ENCODE peak calls at places on chromosomes 1 and 21, in four cellular contexts. One of them, this sample, is unnamed.

GRCh38 chr1:168717906-168718891 is 10.8 kb downstream of the DPT start:
- DNase-seq in keratinocyte: no peak
- DNase-seq in Panc1: no peak
- DNase-seq in breast epithelium: no peak
- DNase-seq in this sample: no peak

GRCh38 chr1:3033795-3034100 is 12.5 kb downstream of the ACTRT2 start:
- DNase-seq in Panc1: no peak
- DNase-seq in keratinocyte: no peak
- DNase-seq in breast epithelium: no peak
- DNase-seq in this sample: no peak

GRCh38 chr1:93034397-93034796 is 44.7 kb upstream of the MTF2 start:
- DNase-seq in breast epithelium: no peak
- DNase-seq in Panc1: no peak
- DNase-seq in keratinocyte: no peak
- DNase-seq in this sample: no peak

GRCh38 chr1:96361961-96362360 is 359.6 kb upstream of the PTBP2 start:
- DNase-seq in Panc1: no peak
- DNase-seq in breast epithelium: no peak
- DNase-seq in keratinocyte: no peak
- DNase-seq in this sample: no peak

GRCh38 chr21:31151682-31152081 is 113.4 kb upstream of the KRTAP19-8 start:
- DNase-seq in keratinocyte: no peak
- DNase-seq in breast epithelium: no peak
- DNase-seq in Panc1: no peak
- DNase-seq in this sample: no peak

GRCh38 chr21:28186604-28187003 is 806.1 kb downstream of the LTN1 start:
- DNase-seq in Panc1: no peak
- DNase-seq in breast epithelium: no peak
- DNase-seq in keratinocyte: no peak
- DNase-seq in this sample: no peak

GRCh38 chr21:40853956-40854688 is 7.2 kb upstream of the DSCAM start:
- DNase-seq in keratinocyte: no peak
- DNase-seq in Panc1: no peak
- DNase-seq in breast epithelium: no peak
- DNase-seq in this sample: no peak

GRCh38 chr1:79982218-79982617 is 975.7 kb upstream of the ADGRL4 start:
- DNase-seq in breast epithelium: peak; percentile 57
- DNase-seq in Panc1: no peak
- DNase-seq in keratinocyte: no peak
- DNase-seq in this sample: no peak

GRCh38 chr1:154849645-154850131 is 20.4 kb downstream of the KCNN3 start:
- DNase-seq in Panc1: no peak
- DNase-seq in breast epithelium: no peak
- DNase-seq in keratinocyte: no peak
- DNase-seq in this sample: no peak

GRCh38 chr1:14940285-14940890 is 213.2 kb upstream of the TMEM51 start:
- DNase-seq in breast epithelium: no peak
- DNase-seq in keratinocyte: no peak
- DNase-seq in Panc1: no peak
- DNase-seq in this sample: no peak

GRCh38 chr1:201656670-201657032 is 117.7 kb downstream of the NAV1 start:
- DNase-seq in breast epithelium: no peak
- DNase-seq in Panc1: no peak
- DNase-seq in keratinocyte: no peak
- DNase-seq in this sample: no peak

GRCh38 chr1:79040424-79041089 is 34.0 kb upstream of the ADGRL4 start:
- DNase-seq in breast epithelium: no peak
- DNase-seq in Panc1: no peak
- DNase-seq in keratinocyte: no peak
- DNase-seq in this sample: no peak

GRCh38 chr1:51044199-51044598 is 57.8 kb upstream of the C1orf185 start:
- DNase-seq in keratinocyte: no peak
- DNase-seq in breast epithelium: no peak
- DNase-seq in Panc1: no peak
- DNase-seq in this sample: no peak

GRCh38 chr1:87077959-87078673 is 163.7 kb downstream of the HS2ST1 start:
- DNase-seq in breast epithelium: no peak
- DNase-seq in keratinocyte: no peak
- DNase-seq in Panc1: no peak
- DNase-seq in this sample: no peak

GRCh38 chr1:27057389-27057788 is 44.7 kb upstream of the TENT5B start:
- DNase-seq in Panc1: no peak
- DNase-seq in keratinocyte: no peak
- DNase-seq in breast epithelium: no peak
- DNase-seq in this sample: no peak

GRCh38 chr1:119713039-119713537 is 1.4 kb downstream of the PHGDH start:
- DNase-seq in breast epithelium: no peak
- DNase-seq in keratinocyte: no peak
- DNase-seq in Panc1: no peak
- DNase-seq in this sample: no peak

GRCh38 chr1:216533786-216534185 is 110.5 kb upstream of the USH2A start:
- DNase-seq in Panc1: no peak
- DNase-seq in breast epithelium: no peak
- DNase-seq in keratinocyte: no peak
- DNase-seq in this sample: no peak

GRCh38 chr1:11697893-11698210 is 6.3 kb downstream of the DRAXIN start:
- DNase-seq in breast epithelium: no peak
- DNase-seq in keratinocyte: no peak
- DNase-seq in Panc1: no peak
- DNase-seq in this sample: no peak

GRCh38 chr1:112803906-112804762 is 89.0 kb upstream of the PPM1J start:
- DNase-seq in Panc1: peak; percentile 43
- DNase-seq in keratinocyte: no peak
- DNase-seq in breast epithelium: peak; percentile 72
- DNase-seq in this sample: no peak

GRCh38 chr1:95311762-95312161 is 77.8 kb downstream of the RWDD3 start:
- DNase-seq in breast epithelium: no peak
- DNase-seq in Panc1: no peak
- DNase-seq in keratinocyte: no peak
- DNase-seq in this sample: no peak

GRCh38 chr1:975896-976683 is 5.8 kb downstream of the PERM1 start:
- DNase-seq in breast epithelium: peak; percentile 77
- DNase-seq in Panc1: no peak
- DNase-seq in keratinocyte: no peak
- DNase-seq in this sample: no peak

GRCh38 chr1:84997667-84998600 is 1.0 kb upstream of the MCOLN2 start:
- DNase-seq in Panc1: no peak
- DNase-seq in keratinocyte: no peak
- DNase-seq in breast epithelium: no peak
- DNase-seq in this sample: no peak

GRCh38 chr1:108972941-108973340 is 9.7 kb upstream of the CLCC1 start:
- DNase-seq in Panc1: no peak
- DNase-seq in breast epithelium: no peak
- DNase-seq in keratinocyte: no peak
- DNase-seq in this sample: no peak

GRCh38 chr1:42886800-42887199 is 40.4 kb downstream of the ZNF691 start:
- DNase-seq in Panc1: no peak
- DNase-seq in keratinocyte: no peak
- DNase-seq in breast epithelium: no peak
- DNase-seq in this sample: no peak

GRCh38 chr1:172605641-172606040 is 53.3 kb upstream of the FASLG start:
- DNase-seq in breast epithelium: no peak
- DNase-seq in Panc1: no peak
- DNase-seq in keratinocyte: no peak
- DNase-seq in this sample: no peak

GRCh38 chr1:165943198-165943597 is 115.8 kb downstream of the UCK2 start:
- DNase-seq in breast epithelium: no peak
- DNase-seq in keratinocyte: no peak
- DNase-seq in Panc1: no peak
- DNase-seq in this sample: no peak

GRCh38 chr1:208641881-208642280 is 397.7 kb upstream of the PLXNA2 start:
- DNase-seq in Panc1: no peak
- DNase-seq in keratinocyte: no peak
- DNase-seq in breast epithelium: no peak
- DNase-seq in this sample: no peak

GRCh38 chr1:240794061-240794843 is 182.3 kb upstream of the GREM2 start:
- DNase-seq in breast epithelium: no peak
- DNase-seq in keratinocyte: no peak
- DNase-seq in Panc1: no peak
- DNase-seq in this sample: no peak

DNA sequence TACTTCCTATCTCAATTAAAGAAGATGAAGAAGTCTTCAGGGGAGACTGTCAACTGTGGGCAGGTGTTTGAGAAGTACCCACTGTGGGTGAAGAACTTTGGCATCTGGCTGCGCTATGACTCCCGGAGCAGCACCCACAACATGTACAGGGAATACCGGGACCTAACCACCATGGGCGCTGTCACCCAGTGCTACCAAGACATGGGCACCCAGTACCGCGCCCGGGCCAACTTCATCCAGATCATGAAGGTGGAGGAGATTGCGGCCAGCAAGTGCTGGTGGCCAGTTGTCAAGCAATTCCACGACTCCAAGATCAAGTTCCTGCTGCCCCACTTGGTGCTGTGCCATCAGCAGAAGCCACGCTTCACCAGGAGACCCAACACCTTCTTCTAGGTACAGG is 15.5 kb upstream of the RNF19B start:
- DNase-seq in breast epithelium: no peak
- DNase-seq in keratinocyte: no peak
- DNase-seq in Panc1: no peak
- DNase-seq in this sample: no peak
- H3K27ac ChIP-seq in breast epithelium: no peak overlapping the region
- H3K27ac ChIP-seq in keratinocyte: no peak overlapping the region
- H3K27ac ChIP-seq in Panc1: peak overlapping the region; percentile 77
- H3K27ac ChIP-seq in this sample: peak overlapping the region; percentile 94

GRCh38 chr1:66984491-66984890 is 59.7 kb downstream of the MIER1 start:
- DNase-seq in Panc1: no peak
- DNase-seq in breast epithelium: no peak
- DNase-seq in keratinocyte: no peak
- DNase-seq in this sample: no peak

GRCh38 chr1:66981679-66982078 is 56.9 kb downstream of the MIER1 start:
- DNase-seq in keratinocyte: no peak
- DNase-seq in breast epithelium: no peak
- DNase-seq in Panc1: no peak
- DNase-seq in this sample: no peak

GRCh38 chr1:66985835-66986234 is 61.0 kb downstream of the MIER1 start:
- DNase-seq in breast epithelium: no peak
- DNase-seq in Panc1: no peak
- DNase-seq in keratinocyte: no peak
- DNase-seq in this sample: no peak

GRCh38 chr1:66982561-66983285 is 57.9 kb downstream of the MIER1 start:
- DNase-seq in keratinocyte: no peak
- DNase-seq in breast epithelium: no peak
- DNase-seq in Panc1: no peak
- DNase-seq in this sample: no peak

DNA sequence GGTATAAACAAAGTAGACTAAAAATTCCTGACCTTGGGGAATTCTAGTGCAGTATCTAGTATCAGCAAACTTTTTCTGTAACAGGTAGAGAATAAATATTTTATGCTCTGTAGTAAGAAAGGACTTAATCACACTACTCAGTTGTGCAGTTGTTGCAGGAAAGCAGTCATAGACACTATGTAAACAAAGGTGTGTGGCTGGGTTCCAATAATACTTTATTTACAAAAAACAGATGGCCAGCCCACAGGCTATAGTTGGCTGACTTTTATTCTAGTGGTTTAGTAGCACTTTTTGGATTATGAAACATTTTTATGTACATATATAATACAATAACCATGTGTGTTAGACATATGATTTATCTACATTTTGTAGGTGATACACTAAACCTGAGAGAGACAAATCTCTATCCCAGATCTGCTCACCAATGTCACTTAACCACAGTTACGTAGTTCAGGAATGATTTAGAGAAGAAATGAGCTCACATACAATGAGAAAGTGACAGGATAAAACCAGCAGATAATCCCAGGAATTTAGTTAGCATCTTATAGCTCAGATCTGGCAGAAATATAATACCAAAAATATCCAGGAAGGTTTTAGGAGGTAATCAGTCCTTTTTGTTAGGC is 56.1 kb downstream of the MIER1 start:
- DNase-seq in breast epithelium: no peak
- DNase-seq in Panc1: no peak
- DNase-seq in keratinocyte: no peak
- DNase-seq in this sample: peak; percentile 2
- H3K27ac ChIP-seq in breast epithelium: peak overlapping the region; percentile 62
- H3K27ac ChIP-seq in Panc1: no peak overlapping the region
- H3K27ac ChIP-seq in keratinocyte: no peak overlapping the region
- H3K27ac ChIP-seq in this sample: no peak overlapping the region

GRCh38 chr1:10287023-10287645 is 76.8 kb downstream of the KIF1B start:
- DNase-seq in Panc1: no peak
- DNase-seq in breast epithelium: no peak
- DNase-seq in keratinocyte: no peak
- DNase-seq in this sample: no peak

GRCh38 chr1:10283318-10283984 is 73.1 kb downstream of the KIF1B start:
- DNase-seq in Panc1: no peak
- DNase-seq in keratinocyte: no peak
- DNase-seq in breast epithelium: no peak
- DNase-seq in this sample: no peak

GRCh38 chr1:10288059-10288615 is 77.8 kb downstream of the KIF1B start:
- DNase-seq in keratinocyte: no peak
- DNase-seq in Panc1: no peak
- DNase-seq in breast epithelium: no peak
- DNase-seq in this sample: no peak

GRCh38 chr1:10291705-10292104 is 81.3 kb downstream of the KIF1B start:
- DNase-seq in breast epithelium: no peak
- DNase-seq in keratinocyte: no peak
- DNase-seq in Panc1: no peak
- DNase-seq in this sample: no peak

DNA sequence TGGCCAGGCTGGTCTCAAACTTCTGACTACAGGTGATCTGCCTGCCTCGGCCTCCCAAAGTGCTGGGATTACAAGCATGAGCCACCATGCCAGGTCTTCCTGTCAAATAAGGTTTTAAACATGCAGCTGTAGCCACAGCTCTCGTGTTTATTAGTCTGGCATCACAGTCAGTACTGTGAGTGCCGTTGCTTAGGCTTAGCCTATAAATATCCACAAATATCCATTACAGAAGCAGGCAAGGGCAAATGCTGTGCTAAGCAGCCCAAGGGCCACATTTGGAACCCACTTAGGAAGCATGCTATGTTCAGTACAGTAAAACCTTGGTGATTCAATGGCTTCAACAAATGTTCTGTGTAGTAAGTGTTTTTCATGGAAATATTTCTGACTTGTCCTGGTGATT is 75.9 kb downstream of the KIF1B start:
- DNase-seq in breast epithelium: no peak
- DNase-seq in Panc1: no peak
- DNase-seq in keratinocyte: no peak
- DNase-seq in this sample: no peak
- H3K27ac ChIP-seq in breast epithelium: no peak overlapping the region
- H3K27ac ChIP-seq in Panc1: no peak overlapping the region
- H3K27ac ChIP-seq in keratinocyte: no peak overlapping the region
- H3K27ac ChIP-seq in this sample: no peak overlapping the region

GRCh38 chr1:228853191-228853590 is 117.9 kb downstream of the RHOU start:
- DNase-seq in breast epithelium: no peak
- DNase-seq in Panc1: no peak
- DNase-seq in keratinocyte: no peak
- DNase-seq in this sample: no peak

GRCh38 chr1:228850141-228851100 is 115.1 kb downstream of the RHOU start:
- DNase-seq in Panc1: no peak
- DNase-seq in breast epithelium: no peak
- DNase-seq in keratinocyte: no peak
- DNase-seq in this sample: no peak

GRCh38 chr1:228852511-228853088 is 117.3 kb downstream of the RHOU start:
- DNase-seq in keratinocyte: no peak
- DNase-seq in Panc1: no peak
- DNase-seq in breast epithelium: no peak
- DNase-seq in this sample: no peak

GRCh38 chr1:228852015-228852414 is 116.7 kb downstream of the RHOU start:
- DNase-seq in Panc1: no peak
- DNase-seq in breast epithelium: peak; percentile 14
- DNase-seq in keratinocyte: no peak
- DNase-seq in this sample: no peak

GRCh38 chr1:228851196-228851595 is 115.9 kb downstream of the RHOU start:
- DNase-seq in keratinocyte: no peak
- DNase-seq in breast epithelium: peak; percentile 14
- DNase-seq in Panc1: no peak
- DNase-seq in this sample: no peak
- H3K27ac ChIP-seq in keratinocyte: no peak overlapping the region
- H3K27ac ChIP-seq in breast epithelium: no peak overlapping the region
- H3K27ac ChIP-seq in Panc1: peak overlapping the region; percentile 2
- H3K27ac ChIP-seq in this sample: no peak overlapping the region

This sample was measured in epithelial cell of prostate.